ENCODE peak calls at places on chromosomes 2 and 18, in six cellular contexts. J, T, W, M, F and Y are unnamed samples.

GRCh38 chr2:19702267-19702666 is 199.5 kb downstream of the TTC32 start:
- DNase-seq in J (no peak), T (no peak), W (no peak), M (no peak), F (no peak), Y (no peak)

GRCh38 chr18:57519668-57520424 is 66.7 kb downstream of the FECH start:
- DNase-seq in J (no peak), T (no peak), W (no peak), M (no peak), F (no peak), Y (no peak)

GRCh38 chr2:80634590-80634989 is 330.0 kb upstream of the LRRTM1 start:
- DNase-seq in J (no peak), T (no peak), W (no peak), M (no peak), F (no peak), Y (no peak)

GRCh38 chr2:172066394-172066863 is 18.9 kb upstream of the DLX1 start:
- DNase-seq in J (no peak), T (no peak), W (no peak), M (no peak), F (no peak), Y (peak)

GRCh38 chr2:237474931-237475703 is 11.9 kb upstream of the MLPH start:
- DNase-seq in J (peak), T (peak), W (no peak), M (peak), F (peak), Y (peak)

GRCh38 chr2:45331034-45331786 is 279.9 kb downstream of the SRBD1 start:
- DNase-seq in J (no peak), T (no peak), W (no peak), M (no peak), F (no peak), Y (no peak)

GRCh38 chr2:28367667-28368416 is 24.8 kb upstream of the FOSL2 start:
- DNase-seq in J (no peak), T (no peak), W (no peak), M (no peak), F (no peak), Y (no peak)

GRCh38 chr2:8652774-8653426 is 29.0 kb upstream of the ID2 start:
- DNase-seq in J (no peak), T (no peak), W (no peak), M (no peak), F (no peak), Y (no peak)

GRCh38 chr2:171688129-171688465 is 828 bp downstream of the DYNC1I2 start:
- DNase-seq in J (no peak), T (peak), W (no peak), M (no peak), F (no peak), Y (no peak)

GRCh38 chr2:40451926-40452605 is at the start of gene SLC8A1:
- DNase-seq in J (peak), T (peak), W (no peak), M (peak), F (peak), Y (peak)

GRCh38 chr2:217853301-217853881 is 149.4 kb downstream of the TNS1 start:
- DNase-seq in J (no peak), T (peak), W (no peak), M (no peak), F (no peak), Y (no peak)

GRCh38 chr18:8423051-8423558 is 186.1 kb upstream of the RAB12 start:
- DNase-seq in J (no peak), T (no peak), W (no peak), M (no peak), F (no peak), Y (peak)

GRCh38 chr18:31098878-31099277 is 3.3 kb downstream of the DSC2 start:
- DNase-seq in J (no peak), T (no peak), W (no peak), M (no peak), F (no peak), Y (no peak)

GRCh38 chr18:6521804-6522418 is 107.2 kb upstream of the L3MBTL4 start:
- DNase-seq in J (no peak), T (peak), W (no peak), M (no peak), F (peak), Y (peak)

GRCh38 chr18:23114171-23114881 is 21.0 kb upstream of the CABLES1 start:
- DNase-seq in J (no peak), T (no peak), W (no peak), M (no peak), F (no peak), Y (no peak)

GRCh38 chr18:54193786-54194185 is 30.7 kb downstream of the MBD2 start:
- DNase-seq in J (no peak), T (no peak), W (no peak), M (no peak), F (no peak), Y (no peak)

GRCh38 chr18:56233595-56233994 is 404.8 kb downstream of the TXNL1 start:
- DNase-seq in J (no peak), T (no peak), W (no peak), M (no peak), F (no peak), Y (no peak)

GRCh38 chr2:43226955-43227829 is 786 bp upstream of the ZFP36L2 start:
- DNase-seq in J (peak), T (peak), W (peak), M (peak), F (peak), Y (peak)

GRCh38 chr2:201680743-201681142 is 17.7 kb downstream of the MPP4 start:
- DNase-seq in J (peak), T (peak), W (no peak), M (peak), F (peak), Y (peak)

GRCh38 chr2:73925033-73925704 is 1.5 kb upstream of the DGUOK start:
- DNase-seq in J (no peak), T (no peak), W (no peak), M (no peak), F (no peak), Y (no peak)

GRCh38 chr18:1585881-1586488 is 681.3 kb downstream of the ADCYAP1 start:
- DNase-seq in J (no peak), T (peak), W (no peak), M (peak), F (peak), Y (no peak)

GRCh38 chr2:225725726-225726125 is 326.2 kb downstream of the NYAP2 start:
- DNase-seq in J (no peak), T (no peak), W (no peak), M (no peak), F (no peak), Y (no peak)

GRCh38 chr2:121746071-121746578 is 9.3 kb upstream of the TSN start:
- DNase-seq in J (no peak), T (no peak), W (no peak), M (no peak), F (no peak), Y (no peak)

GRCh38 chr2:121748202-121748601 is 7.2 kb upstream of the TSN start:
- DNase-seq in J (no peak), T (peak), W (no peak), M (no peak), F (no peak), Y (no peak)
- TF ChIP-seq CTCF in J (peak), T (peak), W (no peak), M (peak), F (no peak), Y (no peak)

GRCh38 chr2:154603682-154604081 is 94.8 kb upstream of the KCNJ3 start:
- DNase-seq in J (no peak), T (no peak), W (no peak), M (no peak), F (no peak), Y (no peak)
- TF ChIP-seq CTCF in J (no peak), T (no peak), W (no peak), M (no peak), F (no peak), Y (peak)

GRCh38 chr18:59547691-59548182 is 149.5 kb downstream of the CCBE1 start:
- DNase-seq in J (no peak), T (peak), W (no peak), M (no peak), F (no peak), Y (no peak)
- TF ChIP-seq CTCF in J (no peak), T (no peak), W (no peak), M (no peak), F (no peak), Y (no peak)

GRCh38 chr2:128233790-128234395 is 84.8 kb downstream of the HS6ST1 start:
- DNase-seq in J (no peak), T (no peak), W (no peak), M (no peak), F (no peak), Y (no peak)
- TF ChIP-seq CTCF in J (peak), T (no peak), W (no peak), M (no peak), F (no peak), Y (peak)